ENCODE peak calls at places on chromosomes 11 and 22, in four cellular contexts. P is dorsolateral prefrontal cortex, Q is lung, Z is left ventricle myocardium inferior. K is an unnamed sample.

GRCh38 chr11:23143031-23143430 is 282.8 kb upstream of the CCDC179 start:
- DNase-seq in Q (no peak), Z (no peak), P (no peak), K (no peak)

GRCh38 chr11:70778828-70779365 is 380.6 kb downstream of the CTTN start:
- DNase-seq in Z (no peak), P (no peak), Q (no peak), K (no peak)

GRCh38 chr11:848380-848931 is 5.8 kb downstream of the TSPAN4 start:
- DNase-seq in Q (no peak), P (peak; percentile 62), Z (no peak), K (no peak)

GRCh38 chr11:35302388-35302787 is 117.0 kb downstream of the SLC1A2 start:
- DNase-seq in Q (no peak), P (no peak), Z (no peak), K (no peak)

GRCh38 chr11:45786272-45786671 is 18.7 kb upstream of the SLC35C1 start:
- DNase-seq in P (no peak), Q (no peak), Z (no peak), K (no peak)

GRCh38 chr22:44187652-44188230 is 7.0 kb downstream of the PARVG start:
- DNase-seq in Q (no peak), P (no peak), Z (no peak), K (no peak)

GRCh38 chr11:84526250-84526649 is 1100.9 kb downstream of the DLG2 start:
- DNase-seq in Z (no peak), P (no peak), Q (no peak), K (no peak)

GRCh38 chr11:114061053-114062049 is 1.8 kb downstream of the ZBTB16 start:
- DNase-seq in P (peak; percentile 54), Z (peak; percentile 56), Q (peak; percentile 37), K (peak; percentile 29)

GRCh38 chr11:28621648-28622215 is 513.5 kb downstream of the METTL15 start:
- DNase-seq in Q (no peak), P (peak; percentile 28), Z (no peak), K (no peak)

GRCh38 chr11:111922803-111923202 is 4.1 kb downstream of the C11orf52 start:
- DNase-seq in P (no peak), Z (no peak), Q (peak; percentile 78), K (no peak)

GRCh38 chr11:45280449-45280848 is 5.7 kb downstream of the SYT13 start:
- DNase-seq in Z (no peak), Q (no peak), P (no peak), K (no peak)

GRCh38 chr11:91921974-91922373 is 302.6 kb upstream of the FAT3 start:
- DNase-seq in P (no peak), Z (no peak), Q (no peak), K (peak; percentile 26)

GRCh38 chr11:70415176-70415575 is 16.8 kb downstream of the CTTN start:
- DNase-seq in Q (no peak), Z (no peak), P (no peak), K (no peak)

GRCh38 chr11:26571861-26572654 is at the start of gene MUC15:
- DNase-seq in P (no peak), Z (no peak), Q (no peak), K (no peak)

GRCh38 chr11:45871638-45872037 is 13.8 kb upstream of the MAPK8IP1 start:
- DNase-seq in P (no peak), Z (no peak), Q (no peak), K (no peak)

GRCh38 chr11:61799665-61800284 is 7.1 kb downstream of the FEN1 start:
- DNase-seq in Q (no peak), Z (no peak), P (no peak), K (no peak)

GRCh38 chr11:108857382-108857781 is 192.5 kb downstream of the DDX10 start:
- DNase-seq in Z (peak; percentile 40), P (no peak), Q (no peak), K (no peak)

GRCh38 chr11:20464566-20464965 is 77.0 kb downstream of the PRMT3 start:
- DNase-seq in Q (no peak), P (no peak), Z (no peak), K (no peak)

GRCh38 chr22:42316988-42317387 is 46.5 kb upstream of the TCF20 start:
- DNase-seq in P (peak; percentile 34), Q (peak; percentile 41), Z (peak; percentile 31), K (peak; percentile 63)

GRCh38 chr11:45761659-45762058 is 43.3 kb upstream of the SLC35C1 start:
- DNase-seq in Q (no peak), Z (no peak), P (no peak), K (no peak)

GRCh38 chr22:19519041-19519926 is 4.9 kb downstream of the CLDN5 start:
- DNase-seq in Q (no peak), Z (no peak), P (no peak), K (no peak)

GRCh38 chr11:116976941-116977570 is 121.2 kb downstream of the SIK3 start:
- DNase-seq in P (no peak), Z (no peak), Q (no peak), K (no peak)

GRCh38 chr11:6654281-6655019 is 1.2 kb downstream of the DCHS1 start:
- DNase-seq in P (no peak), Z (no peak), Q (no peak), K (no peak)

GRCh38 chr22:25368271-25368670 is 148.8 kb downstream of the CRYBB2 start:
- DNase-seq in Q (no peak), Z (no peak), P (no peak), K (peak; percentile 58)

GRCh38 chr11:64086263-64086938 is 50.7 kb downstream of the FLRT1 start:
- DNase-seq in P (no peak), Q (no peak), Z (peak; percentile 64), K (no peak)

GRCh38 chr11:38060930-38061329 is 1462.9 kb upstream of the RAG2 start:
- DNase-seq in P (no peak), Q (no peak), Z (no peak), K (no peak)

GRCh38 chr22:42754658-42755057 is 34.0 kb upstream of the A4GALT start:
- DNase-seq in Z (no peak), P (no peak), Q (no peak), K (no peak)

GRCh38 chr22:44597616-44598015 is 99.6 kb upstream of the RTL6 start:
- DNase-seq in Z (no peak), P (no peak), Q (no peak), K (no peak)

GRCh38 chr11:107770546-107770945 is 58.7 kb upstream of the SLN start:
- DNase-seq in P (no peak), Z (no peak), Q (no peak), K (no peak)

GRCh38 chr11:34065505-34066203 is 14.1 kb downstream of the CAPRIN1 start:
- DNase-seq in Q (no peak), Z (no peak), P (no peak), K (no peak)

GRCh38 chr22:31445642-31446041 is 44.0 kb downstream of the EIF4ENIF1 start:
- DNase-seq in P (no peak), Q (no peak), Z (no peak), K (no peak)

GRCh38 chr22:27925331-27925730 is 6.3 kb upstream of the PITPNB start:
- DNase-seq in P (no peak), Z (no peak), Q (no peak), K (no peak)

GRCh38 chr11:19714387-19715363 is 2.0 kb downstream of the NAV2 start:
- DNase-seq in Q (peak; percentile 42), P (peak; percentile 50), Z (peak; percentile 53), K (no peak)

DNA sequence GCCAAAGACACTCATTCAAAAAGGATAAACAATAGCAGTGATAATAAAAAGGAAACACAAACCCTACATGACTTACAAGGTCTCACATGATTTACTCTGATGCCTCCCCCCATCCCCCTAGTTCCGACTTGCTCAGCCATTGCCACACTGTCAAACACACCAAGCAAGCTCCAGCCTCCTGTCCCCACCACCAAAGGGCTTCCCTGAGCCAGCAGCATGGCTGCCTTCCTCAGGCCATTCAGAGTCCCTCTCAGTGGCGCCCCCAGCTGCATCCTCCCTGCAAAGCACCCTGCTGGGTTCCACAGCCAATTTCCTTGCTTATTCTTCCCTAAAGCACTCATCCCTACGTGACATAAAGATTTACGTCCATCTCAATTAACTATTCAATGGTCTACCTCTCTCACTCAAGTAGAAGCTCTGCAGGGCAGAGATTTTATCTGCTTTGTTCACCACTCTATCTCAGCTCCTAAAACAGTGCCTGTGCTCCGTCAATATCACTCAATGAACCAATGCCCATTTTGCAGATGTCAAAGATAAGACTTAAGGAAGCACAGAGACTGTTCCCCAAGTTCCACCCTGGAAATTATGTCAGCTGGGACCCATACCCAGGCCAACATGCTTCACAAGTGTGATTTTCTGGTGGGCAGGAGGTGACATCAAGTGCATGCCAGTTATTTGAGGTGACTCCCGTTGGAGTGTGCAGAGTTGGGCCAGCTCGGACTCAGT is 106.9 kb downstream of the SYN3 start:
- DNase-seq in P (no peak), Q (no peak), Z (no peak), K (no peak)
- H3K27ac ChIP-seq in P (no peak overlapping the region), Q (peak overlapping the region; percentile 55), Z (peak overlapping the region; percentile 64), K (no peak overlapping the region)

DNA sequence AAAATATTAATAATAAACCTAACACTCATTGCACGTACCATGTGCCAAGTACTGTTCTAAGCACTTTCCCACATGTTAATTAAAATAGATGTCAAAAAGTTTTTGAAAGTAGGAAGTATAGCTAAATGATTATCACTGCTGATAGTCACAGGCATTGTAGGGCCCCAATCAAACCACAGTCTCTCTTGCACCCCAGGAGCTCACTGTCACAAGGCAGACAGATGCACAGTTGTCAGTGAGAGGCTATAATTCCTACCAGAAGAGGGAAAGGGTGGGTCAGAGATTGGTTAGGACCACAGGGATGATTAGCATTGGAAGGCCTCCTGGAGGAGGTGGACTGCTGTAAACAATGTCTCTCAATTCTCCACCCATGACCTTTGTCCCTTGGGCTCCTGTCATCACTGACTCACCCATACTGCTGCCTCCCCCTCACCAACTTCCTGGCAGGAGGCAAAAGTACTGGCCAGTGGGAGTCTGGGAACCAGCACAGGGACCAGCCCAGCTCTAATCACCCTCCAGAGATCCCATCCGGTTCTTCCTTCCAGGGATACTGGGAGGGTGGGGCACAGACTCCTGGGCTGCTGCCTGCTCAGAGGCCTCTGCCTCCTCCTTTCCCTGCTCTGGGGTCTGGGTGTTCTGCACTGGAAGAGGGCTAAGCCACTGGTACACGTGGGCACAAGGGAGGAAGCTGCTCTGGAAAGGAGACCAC is 1.1 kb upstream of the POLD4 start:
- DNase-seq in Z (peak; percentile 60), Q (peak; percentile 68), P (no peak), K (peak; percentile 95)
- TF ChIP-seq CTCF in Z (peak; percentile 19), Q (no peak), P (no peak), K (no peak)

DNA sequence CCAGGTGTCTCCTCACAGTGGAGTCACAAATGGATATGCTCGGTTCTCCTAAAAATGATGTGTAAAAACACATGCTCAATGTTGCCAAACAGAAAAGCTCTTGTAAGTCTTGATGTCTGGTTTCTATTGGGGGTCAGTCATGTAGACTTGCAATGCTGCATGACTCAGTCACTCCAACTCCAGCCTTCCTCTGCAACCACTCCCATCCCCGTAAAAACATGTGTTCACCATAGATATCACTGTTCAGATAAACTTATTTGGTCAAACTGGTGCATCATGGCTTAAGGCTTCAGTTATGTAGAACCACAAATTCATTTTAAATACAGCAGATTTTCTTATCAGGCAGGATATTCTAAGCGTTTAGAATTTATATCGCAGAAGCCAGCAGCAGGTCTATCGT is 298.4 kb upstream of the LUZP2 start:
- DNase-seq in Z (no peak), P (no peak), Q (no peak), K (no peak)
- H3K27ac ChIP-seq in Z (no peak overlapping the region), P (no peak overlapping the region), Q (no peak overlapping the region), K (no peak overlapping the region)

GRCh38 chr22:29030016-29030617 is 31.5 kb downstream of the C22orf31 start:
- DNase-seq in Z (no peak), Q (no peak), P (no peak), K (peak; percentile 13)

GRCh38 chr22:29032584-29032983 is 29.0 kb downstream of the C22orf31 start:
- DNase-seq in Q (no peak), Z (no peak), P (no peak), K (no peak)

GRCh38 chr22:29032014-29032475 is 29.6 kb downstream of the C22orf31 start:
- DNase-seq in Z (no peak), Q (no peak), P (no peak), K (no peak)

GRCh38 chr22:29030618-29031235 is 30.9 kb downstream of the C22orf31 start:
- DNase-seq in Z (peak; percentile 73), P (peak; percentile 84), Q (peak; percentile 87), K (peak; percentile 56)

GRCh38 chr22:29031236-29031982 is 30.2 kb downstream of the C22orf31 start:
- DNase-seq in P (no peak), Z (no peak), Q (peak; percentile 66), K (peak; percentile 41)
- TF ChIP-seq CTCF in P (no peak), Z (no peak), Q (no peak), K (no peak)